ENCODE peak calls at places on chromosomes 11 and 22, in five cellular contexts. U is brain pericyte, Z is mucosa of descending colon, E is Daoy, O is astrocyte of the hippocampus. K is an unnamed sample.

GRCh38 chr22:47022075-47022473 is 259.6 kb downstream of the TBC1D22A start:
- DNase-seq in E (no peak), O (peak), U (no peak), Z (no peak), K (no peak)

GRCh38 chr11:19243143-19243542 is 2.4 kb upstream of the E2F8 start:
- DNase-seq in U (no peak), Z (no peak), E (no peak), O (no peak), K (no peak)

GRCh38 chr22:37492428-37493344 is 6.5 kb upstream of the MFNG start:
- DNase-seq in O (peak), Z (peak), E (peak), U (no peak), K (no peak)

GRCh38 chr11:48093795-48094642 is 113.7 kb downstream of the PTPRJ start:
- DNase-seq in E (no peak), Z (peak), O (no peak), U (no peak), K (no peak)

GRCh38 chr11:324131-324530 is 3.5 kb upstream of the IFITM3 start:
- DNase-seq in O (no peak), U (no peak), E (no peak), Z (no peak), K (no peak)

GRCh38 chr11:116073854-116074837 is 569.9 kb upstream of the CADM1 start:
- DNase-seq in Z (peak), E (peak), O (peak), U (no peak), K (peak)

GRCh38 chr11:65615950-65616574 is 486 bp downstream of the PCNX3 start:
- DNase-seq in U (no peak), E (peak), Z (peak), O (peak), K (no peak)

GRCh38 chr11:15774021-15774862 is 582.1 kb downstream of the SOX6 start:
- DNase-seq in E (no peak), U (no peak), Z (no peak), O (no peak), K (no peak)

GRCh38 chr11:63923319-63923718 is 6.4 kb upstream of the RCOR2 start:
- DNase-seq in E (no peak), Z (no peak), U (no peak), O (no peak), K (no peak)

GRCh38 chr11:112962854-112963367 is 1.7 kb downstream of the NCAM1 start:
- DNase-seq in Z (peak), U (no peak), E (peak), O (peak), K (peak)

GRCh38 chr11:36452231-36452630 is 57.8 kb downstream of the TRAF6 start:
- DNase-seq in O (peak), Z (no peak), E (peak), U (peak), K (peak)

K was measured in SW480.